ENCODE peak calls at places on chromosome 4, in nine cellular contexts. Y is PC-3, G is cardiac fibroblast, L is NCI-H510A, U is NCI-H1092, Z is amygdala, C is GM12864, O is nephron progenitor cell, F is DMS53. X is an unnamed sample.

GRCh38 chr4:88007304-88008132 is at the start of gene PKD2:
- DNase-seq in Y (peak; percentile 66), G (peak; percentile 68), L (peak; percentile 69), U (peak; percentile 54), Z (peak; percentile 72), C (no peak), O (peak; percentile 91), F (peak; percentile 76), X (peak; percentile 72)

GRCh38 chr4:93199492-93199891 is 629.1 kb upstream of the ATOH1 start:
- DNase-seq in Y (peak; percentile 61), G (peak; percentile 24), L (peak; percentile 29), U (peak; percentile 55), Z (no peak), C (no peak), O (peak; percentile 9), F (peak; percentile 74), X (peak; percentile 16)

GRCh38 chr4:52234539-52235174 is 183.6 kb downstream of the SPATA18 start:
- DNase-seq in Y (peak; percentile 91), G (peak; percentile 56), L (no peak), U (peak; percentile 55), Z (no peak), C (no peak), O (no peak), F (peak; percentile 64), X (no peak)

GRCh38 chr4:4880492-4880891 is 21.0 kb downstream of the MSX1 start:
- DNase-seq in Y (peak; percentile 29), G (no peak), L (no peak), U (no peak), Z (no peak), C (no peak), O (no peak), F (peak; percentile 35), X (no peak)

GRCh38 chr4:152700151-152700550 is 20.4 kb upstream of the TMEM154 start:
- DNase-seq in Y (no peak), G (no peak), L (no peak), U (no peak), Z (no peak), C (no peak), O (no peak), F (no peak), X (no peak)

GRCh38 chr4:123430031-123430430 is 33.4 kb downstream of the SPRY1 start:
- DNase-seq in Y (no peak), G (no peak), L (no peak), U (no peak), Z (no peak), C (no peak), O (no peak), F (no peak), X (no peak)

GRCh38 chr4:159267940-159268327 is 165.1 kb downstream of the RAPGEF2 start:
- DNase-seq in Y (no peak), G (peak; percentile 64), L (no peak), U (no peak), Z (no peak), C (no peak), O (no peak), F (no peak), X (no peak)

GRCh38 chr4:85953651-85954018 is 406.2 kb downstream of the MAPK10 start:
- DNase-seq in Y (peak; percentile 81), G (peak; percentile 74), L (no peak), U (no peak), Z (no peak), C (no peak), O (no peak), F (no peak), X (no peak)

GRCh38 chr4:181688886-181689285 is 554.3 kb upstream of the TENM3 start:
- DNase-seq in Y (no peak), G (peak; percentile 11), L (no peak), U (no peak), Z (no peak), C (no peak), O (no peak), F (no peak), X (no peak)

GRCh38 chr4:158676076-158676475 is 4.0 kb downstream of the ETFDH start:
- DNase-seq in Y (no peak), G (no peak), L (no peak), U (no peak), Z (no peak), C (no peak), O (no peak), F (no peak), X (no peak)

GRCh38 chr4:110712486-110712885 is 89.6 kb upstream of the PITX2 start:
- DNase-seq in Y (no peak), G (no peak), L (no peak), U (no peak), Z (no peak), C (no peak), O (no peak), F (no peak), X (no peak)

GRCh38 chr4:3657917-3658913 is 108.0 kb upstream of the ADRA2C start:
- DNase-seq in Y (no peak), G (peak; percentile 89), L (no peak), U (peak; percentile 74), Z (no peak), C (no peak), O (no peak), F (no peak), X (no peak)

GRCh38 chr4:38009421-38009820 is 49.2 kb downstream of the PTTG2 start:
- DNase-seq in Y (no peak), G (peak; percentile 29), L (no peak), U (no peak), Z (no peak), C (no peak), O (no peak), F (no peak), X (no peak)

GRCh38 chr4:151652841-151653547 is 107.8 kb downstream of the GATB start:
- DNase-seq in Y (no peak), G (peak; percentile 39), L (no peak), U (no peak), Z (no peak), C (no peak), O (no peak), F (no peak), X (no peak)

GRCh38 chr4:34280131-34280530 is 1964.2 kb downstream of the ARAP2 start:
- DNase-seq in Y (no peak), G (no peak), L (no peak), U (no peak), Z (no peak), C (no peak), O (no peak), F (no peak), X (no peak)

GRCh38 chr4:123588631-123589223 is 192.1 kb downstream of the SPRY1 start:
- DNase-seq in Y (peak; percentile 78), G (peak; percentile 60), L (no peak), U (no peak), Z (no peak), C (no peak), O (no peak), F (peak; percentile 81), X (no peak)

GRCh38 chr4:56261027-56261426 is 126.3 kb downstream of the AASDH start:
- DNase-seq in Y (no peak), G (no peak), L (no peak), U (no peak), Z (peak; percentile 23), C (peak; percentile 30), O (no peak), F (no peak), X (no peak)

GRCh38 chr4:39062094-39062493 is at the start of gene KLHL5:
- DNase-seq in Y (no peak), G (no peak), L (no peak), U (no peak), Z (no peak), C (no peak), O (no peak), F (no peak), X (no peak)

GRCh38 chr4:87497141-87497540 is 32.0 kb downstream of the SPARCL1 start:
- DNase-seq in Y (peak; percentile 13), G (no peak), L (no peak), U (no peak), Z (no peak), C (no peak), O (no peak), F (peak; percentile 23), X (peak; percentile 21)

GRCh38 chr4:6972911-6973310 is 63.3 kb downstream of the TBC1D14 start:
- DNase-seq in Y (no peak), G (no peak), L (no peak), U (no peak), Z (no peak), C (no peak), O (no peak), F (no peak), X (no peak)

GRCh38 chr4:108168213-108168671 is 490 bp downstream of the LEF1 start:
- DNase-seq in Y (no peak), G (peak; percentile 32), L (no peak), U (no peak), Z (no peak), C (no peak), O (no peak), F (no peak), X (no peak)

GRCh38 chr4:119489305-119489704 is 139.3 kb downstream of the PDE5A start:
- DNase-seq in Y (no peak), G (no peak), L (no peak), U (no peak), Z (no peak), C (no peak), O (no peak), F (no peak), X (no peak)

GRCh38 chr4:159497961-159498360 is 395.1 kb downstream of the RAPGEF2 start:
- DNase-seq in Y (no peak), G (no peak), L (no peak), U (no peak), Z (no peak), C (no peak), O (no peak), F (no peak), X (no peak)

GRCh38 chr4:79514637-79515320 is 106.8 kb upstream of the GK2 start:
- DNase-seq in Y (no peak), G (no peak), L (no peak), U (no peak), Z (no peak), C (no peak), O (no peak), F (no peak), X (no peak)

GRCh38 chr4:57614533-57614932 is 504.3 kb upstream of the IGFBP7 start:
- DNase-seq in Y (no peak), G (no peak), L (no peak), U (no peak), Z (no peak), C (no peak), O (no peak), F (no peak), X (no peak)

GRCh38 chr4:52091811-52092210 is 40.7 kb downstream of the SPATA18 start:
- DNase-seq in Y (peak; percentile 90), G (no peak), L (no peak), U (no peak), Z (no peak), C (no peak), O (no peak), F (peak; percentile 11), X (no peak)

GRCh38 chr4:53227451-53227850 is 138.4 kb downstream of the SCFD2 start:
- DNase-seq in Y (peak; percentile 42), G (no peak), L (no peak), U (no peak), Z (no peak), C (no peak), O (no peak), F (no peak), X (no peak)

GRCh38 chr4:3335982-3336381 is 43.2 kb downstream of the RGS12 start:
- DNase-seq in Y (no peak), G (no peak), L (no peak), U (no peak), Z (no peak), C (no peak), O (no peak), F (no peak), X (no peak)

GRCh38 chr4:105128208-105128607 is 18.5 kb upstream of the TET2 start:
- DNase-seq in Y (no peak), G (no peak), L (no peak), U (no peak), Z (no peak), C (no peak), O (no peak), F (no peak), X (no peak)

GRCh38 chr4:54661686-54662085 is 3.9 kb downstream of the KIT start:
- DNase-seq in Y (peak; percentile 79), G (peak; percentile 91), L (no peak), U (no peak), Z (no peak), C (no peak), O (no peak), F (no peak), X (no peak)

GRCh38 chr4:70603856-70604255 is 11.8 kb downstream of the AMBN start:
- DNase-seq in Y (no peak), G (peak; percentile 81), L (no peak), U (no peak), Z (no peak), C (no peak), O (no peak), F (no peak), X (no peak)